ENCODE peak calls at places on chromosomes 6 and 20, in nine cellular contexts. A, I, D, M, W, Y, U, E and G are unnamed samples.
A peak's percentile ranks its signal among the peaks of the same experiment; 100 is the strongest.

GRCh38 chr6:5072440-5072839 is 12.7 kb upstream of the PPP1R3G start:
- DNase-seq in E (no peak), W (no peak), M (no peak), U (no peak), I (no peak), Y (no peak), D (no peak), A (no peak), G (no peak)

GRCh38 chr6:150491131-150491795 is 108.4 kb upstream of the PLEKHG1 start:
- DNase-seq in Y (peak; percentile 87), U (no peak), A (no peak), D (no peak), M (peak; percentile 26), E (peak; percentile 47), W (no peak), I (peak; percentile 75), G (peak; percentile 58)

GRCh38 chr20:45085867-45086266 is 15.1 kb downstream of the KCNS1 start:
- DNase-seq in U (no peak), Y (no peak), I (no peak), D (no peak), M (no peak), W (no peak), E (no peak), A (no peak), G (no peak)

GRCh38 chr20:46255440-46256104 is 52.7 kb downstream of the CDH22 start:
- DNase-seq in E (peak; percentile 58), I (peak; percentile 7), Y (peak; percentile 39), D (peak; percentile 96), M (peak; percentile 75), W (peak; percentile 78), U (peak; percentile 34), A (no peak), G (peak; percentile 35)

GRCh38 chr6:135972586-135972985 is 121.1 kb downstream of the PDE7B start:
- DNase-seq in E (no peak), Y (no peak), M (no peak), I (no peak), A (no peak), U (no peak), D (no peak), W (no peak), G (no peak)

GRCh38 chr20:50152394-50153152 is 950 bp downstream of the PEDS1 start:
- DNase-seq in M (peak; percentile 65), I (no peak), A (no peak), W (no peak), D (peak; percentile 59), Y (no peak), U (no peak), E (no peak), G (no peak)

GRCh38 chr20:64041781-64042771 is 6.1 kb downstream of the C20orf204 start:
- DNase-seq in Y (no peak), M (no peak), A (no peak), E (no peak), I (no peak), W (no peak), D (no peak), U (no peak), G (no peak)

GRCh38 chr6:5094327-5094726 is 9.2 kb downstream of the PPP1R3G start:
- DNase-seq in D (no peak), Y (peak; percentile 97), E (peak; percentile 84), A (peak; percentile 98), M (no peak), I (peak; percentile 94), W (no peak), U (no peak), G (peak; percentile 93)

GRCh38 chr6:134903448-134903847 is 46.5 kb downstream of the ALDH8A1 start:
- DNase-seq in M (peak; percentile 13), I (no peak), E (no peak), D (no peak), U (peak; percentile 20), W (no peak), A (no peak), Y (no peak), G (peak; percentile 51)

GRCh38 chr6:134910596-134910935 is 39.3 kb downstream of the ALDH8A1 start:
- DNase-seq in W (no peak), U (no peak), A (no peak), D (no peak), Y (peak; percentile 17), E (peak; percentile 34), M (no peak), I (no peak), G (peak; percentile 53)

GRCh38 chr6:134911532-134911931 is 38.4 kb downstream of the ALDH8A1 start:
- DNase-seq in I (peak; percentile 79), E (peak; percentile 65), W (no peak), Y (peak; percentile 93), A (peak; percentile 88), M (no peak), U (no peak), D (no peak), G (peak; percentile 82)

GRCh38 chr6:134909701-134910595 is 40.0 kb downstream of the ALDH8A1 start:
- DNase-seq in A (no peak), Y (peak; percentile 27), W (no peak), I (no peak), U (no peak), D (no peak), E (peak; percentile 49), M (no peak), G (peak; percentile 54)

DNA sequence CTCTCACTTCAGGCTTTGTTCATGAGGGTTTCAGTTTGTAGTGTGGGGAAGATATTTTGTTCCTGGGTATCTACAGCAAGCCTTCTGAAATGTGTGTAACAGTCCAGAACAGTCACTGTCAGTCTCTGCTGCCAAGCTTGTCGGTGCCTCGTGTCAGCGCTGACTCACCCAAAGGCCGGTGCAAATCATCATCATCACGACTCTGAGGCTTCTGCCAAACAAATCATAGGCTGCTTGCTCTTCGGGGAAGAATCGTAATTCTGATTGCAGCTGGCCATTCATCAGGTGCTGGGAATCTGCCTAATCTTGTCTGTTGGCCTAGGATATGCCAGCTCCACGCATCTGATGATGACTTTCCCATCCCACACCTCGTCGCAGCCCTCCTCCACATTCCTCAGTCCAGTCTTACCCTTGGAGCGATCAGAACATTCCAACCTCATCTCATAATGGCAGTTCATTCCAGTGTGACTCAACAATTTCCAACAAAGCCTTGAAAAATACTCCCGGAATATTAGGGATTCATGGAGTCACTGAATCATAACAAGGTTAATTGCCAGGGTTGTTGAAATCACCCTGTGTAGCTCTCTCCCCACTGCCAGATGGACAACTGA is 40.9 kb downstream of the ALDH8A1 start:
- DNase-seq in E (peak; percentile 99), D (peak; percentile 32), M (peak; percentile 59), Y (peak; percentile 99), U (peak; percentile 26), A (peak; percentile 100), W (peak; percentile 53), I (peak; percentile 96), G (peak; percentile 100)
- H3K4me3 ChIP-seq in E (peak overlapping the region; percentile 24), D (no peak overlapping the region), M (no peak overlapping the region), Y (peak overlapping the region; percentile 13), U (no peak overlapping the region), A (peak overlapping the region; percentile 7), W (no peak overlapping the region), I (no peak overlapping the region), G (peak overlapping the region; percentile 38)

DNA sequence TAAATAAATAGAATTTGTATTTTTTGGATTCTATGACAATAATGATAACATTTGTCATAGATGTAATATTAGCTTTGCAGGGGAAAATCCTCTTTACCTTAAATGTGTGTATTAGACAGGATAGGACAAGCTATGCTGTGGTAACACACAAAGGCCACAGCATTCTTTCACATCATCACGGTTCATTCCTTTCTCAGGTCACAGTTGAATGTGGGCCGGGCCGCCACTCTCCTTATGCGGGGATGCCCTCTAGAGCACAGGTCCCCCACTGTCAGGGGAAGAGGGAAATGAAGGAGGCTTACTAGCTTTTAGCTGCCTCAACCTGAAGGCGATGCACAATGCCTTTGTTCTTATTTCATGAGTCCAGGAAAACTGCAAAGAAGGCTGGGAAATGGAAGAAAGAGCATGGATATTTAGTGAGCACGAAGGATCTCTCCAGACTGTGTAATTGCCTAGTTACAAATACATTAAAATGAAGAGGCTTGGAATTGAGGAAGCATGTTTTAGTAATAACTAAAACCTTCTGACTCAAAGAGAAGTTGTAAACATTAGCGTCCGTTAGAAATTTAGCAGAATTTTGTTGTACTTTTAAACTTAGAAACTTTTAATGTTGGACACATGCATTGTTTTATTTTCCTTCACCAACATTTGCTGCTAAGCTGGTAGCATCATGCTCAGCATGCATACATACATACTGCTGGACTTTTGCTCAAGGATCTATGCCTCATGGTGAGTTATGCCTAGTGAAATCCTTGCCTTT is 248.9 kb upstream of the FOXQ1 start:
- DNase-seq in U (no peak), E (no peak), W (no peak), M (no peak), Y (no peak), A (peak; percentile 30), D (no peak), I (no peak), G (no peak)
- TF ChIP-seq CTCF in U (no peak), E (no peak), W (no peak), M (no peak), Y (no peak), A (no peak), D (no peak), I (no peak), G (no peak)

GRCh38 chr20:62648318-62648995 is 6.2 kb downstream of the SLCO4A1 start:
- DNase-seq in E (no peak), U (no peak), Y (no peak), I (no peak), W (no peak), A (no peak), M (no peak), D (no peak), G (no peak)

GRCh38 chr20:62644802-62645496 is 2.6 kb downstream of the SLCO4A1 start:
- DNase-seq in E (no peak), M (no peak), U (no peak), W (no peak), A (no peak), I (no peak), Y (no peak), D (peak; percentile 86), G (no peak)

GRCh38 chr20:62645613-62646012 is 3.3 kb downstream of the SLCO4A1 start:
- DNase-seq in A (no peak), M (no peak), I (no peak), D (no peak), Y (no peak), E (no peak), W (no peak), U (no peak), G (no peak)

GRCh38 chr20:62647521-62648317 is 5.4 kb downstream of the SLCO4A1 start:
- DNase-seq in Y (no peak), I (no peak), U (no peak), E (no peak), A (no peak), D (peak; percentile 55), M (no peak), W (no peak), G (no peak)

DNA sequence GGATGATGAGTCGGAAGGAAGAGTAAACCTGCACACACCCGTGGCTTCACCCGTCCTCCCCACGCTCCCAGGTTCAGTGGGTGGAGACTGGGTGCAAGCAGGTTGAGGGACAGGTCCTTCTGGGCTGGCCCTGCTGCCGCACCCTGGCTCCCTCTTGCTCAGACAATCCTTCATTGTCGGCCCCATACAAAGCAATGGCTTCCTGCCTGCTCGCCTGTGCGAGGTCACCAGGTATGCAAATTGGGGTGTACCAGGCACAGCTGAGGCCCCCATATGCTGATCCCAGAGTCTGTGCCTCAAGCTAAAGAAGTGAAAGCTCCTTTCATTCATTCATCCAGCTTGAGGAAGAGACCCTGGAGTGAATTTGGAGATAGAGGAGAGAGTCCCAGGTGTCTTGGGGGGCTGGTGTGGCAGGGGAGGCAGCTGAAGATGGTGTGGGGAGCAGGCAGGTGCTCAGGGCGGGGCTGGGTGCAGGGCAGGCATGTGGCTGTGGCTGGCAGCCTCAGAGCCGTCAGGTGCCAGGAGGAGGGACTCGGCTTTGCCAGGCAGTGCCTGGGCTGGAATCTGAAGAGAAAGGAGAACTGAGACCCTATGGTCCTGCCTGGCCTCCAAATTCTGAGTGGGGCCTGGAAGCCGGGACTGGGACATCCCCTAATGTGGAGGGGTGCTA is 4.7 kb downstream of the SLCO4A1 start:
- DNase-seq in E (no peak), M (no peak), D (peak; percentile 73), I (no peak), A (no peak), W (no peak), Y (no peak), U (no peak), G (no peak)
- H3K4me3 ChIP-seq in E (no peak overlapping the region), M (no peak overlapping the region), D (no peak overlapping the region), I (no peak overlapping the region), A (no peak overlapping the region), W (no peak overlapping the region), Y (no peak overlapping the region), U (no peak overlapping the region), G (no peak overlapping the region)

GRCh38 chr20:51326241-51326819 is 216.2 kb downstream of the NFATC2 start:
- DNase-seq in M (peak; percentile 71), Y (peak; percentile 45), U (peak; percentile 28), W (peak; percentile 24), A (peak; percentile 76), D (peak; percentile 24), E (peak; percentile 40), I (no peak), G (peak; percentile 61)
- TF ChIP-seq CTCF in M (peak; percentile 58), Y (peak; percentile 25), U (peak; percentile 71), W (peak; percentile 80), A (peak; percentile 63), D (peak; percentile 32), E (peak; percentile 52), I (peak; percentile 71), G (peak; percentile 62)